ENCODE peak calls at places on chromosomes 3 and 15, in ten cellular contexts. Q is CD4-positive, alpha-beta memory T cell; W is breast epithelium; T is PC-3; P is left ventricle myocardium inferior; F is Peyer's patch; E is pancreas; S is naive thymus-derived CD4-positive, alpha-beta T cell; V is body of pancreas; J is SJSA1. C is an unnamed sample.

GRCh38 chr3:9826815-9827574 is 16.8 kb downstream of the RPUSD3 start:
- DNase-seq in Q (peak; percentile 36), W (no peak), T (peak; percentile 63), P (no peak), F (no peak), E (no peak), S (peak; percentile 28), V (peak; percentile 38), J (no peak), C (no peak)

GRCh38 chr3:18114894-18115293 is 310.2 kb downstream of the SATB1 start:
- DNase-seq in Q (no peak), W (no peak), T (no peak), P (no peak), F (no peak), E (no peak), S (no peak), V (no peak), J (no peak), C (no peak)

GRCh38 chr3:183548262-183548769 is 7.2 kb downstream of the KLHL6 start:
- DNase-seq in Q (no peak), W (no peak), T (peak; percentile 48), P (no peak), F (no peak), E (peak; percentile 13), S (no peak), V (peak; percentile 29), J (peak; percentile 46), C (no peak)

GRCh38 chr15:70625438-70625837 is 137.9 kb downstream of the UACA start:
- DNase-seq in Q (no peak), W (no peak), T (no peak), P (no peak), F (no peak), E (no peak), S (no peak), V (no peak), J (no peak), C (no peak)

GRCh38 chr15:88120021-88120420 is 136.5 kb downstream of the NTRK3 start:
- DNase-seq in Q (no peak), W (no peak), T (no peak), P (no peak), F (no peak), E (no peak), S (no peak), V (no peak), J (no peak), C (no peak)

GRCh38 chr15:70267879-70268278 is 170.2 kb upstream of the TLE3 start:
- DNase-seq in Q (no peak), W (no peak), T (peak; percentile 76), P (no peak), F (no peak), E (no peak), S (no peak), V (no peak), J (peak; percentile 12), C (no peak)

GRCh38 chr15:66126057-66126855 is 127.3 kb downstream of the MEGF11 start:
- DNase-seq in Q (no peak), W (no peak), T (no peak), P (no peak), F (no peak), E (no peak), S (no peak), V (no peak), J (no peak), C (no peak)

GRCh38 chr3:61181874-61182273 is 69.4 kb downstream of the FHIT start:
- DNase-seq in Q (no peak), W (no peak), T (peak; percentile 95), P (no peak), F (no peak), E (no peak), S (no peak), V (peak; percentile 9), J (no peak), C (no peak)

GRCh38 chr3:147392083-147392916 is 14.0 kb downstream of the ZIC4 start:
- DNase-seq in Q (no peak), W (no peak), T (no peak), P (no peak), F (no peak), E (peak; percentile 35), S (no peak), V (peak; percentile 37), J (peak; percentile 54), C (no peak)

GRCh38 chr3:53150247-53151085 is 10.5 kb upstream of the PRKCD start:
- DNase-seq in Q (no peak), W (no peak), T (peak; percentile 96), P (no peak), F (no peak), E (peak; percentile 80), S (no peak), V (peak; percentile 89), J (no peak), C (no peak)

GRCh38 chr15:48800811-48801460 is 9.9 kb downstream of the CEP152 start:
- DNase-seq in Q (no peak), W (no peak), T (peak; percentile 64), P (no peak), F (no peak), E (no peak), S (peak; percentile 10), V (no peak), J (no peak), C (no peak)

GRCh38 chr3:39541917-39542329 is 74.4 kb downstream of the MOBP start:
- DNase-seq in Q (no peak), W (no peak), T (peak; percentile 64), P (no peak), F (no peak), E (no peak), S (no peak), V (no peak), J (peak; percentile 3), C (no peak)

GRCh38 chr15:26355671-26356070 is 417.2 kb downstream of the GABRB3 start:
- DNase-seq in Q (no peak), W (no peak), T (no peak), P (no peak), F (no peak), E (no peak), S (no peak), V (no peak), J (no peak), C (no peak)

GRCh38 chr15:26352406-26352805 is 420.5 kb downstream of the GABRB3 start:
- DNase-seq in Q (no peak), W (no peak), T (no peak), P (no peak), F (no peak), E (no peak), S (no peak), V (no peak), J (no peak), C (no peak)

GRCh38 chr15:26358708-26359107 is 414.2 kb downstream of the GABRB3 start:
- DNase-seq in Q (no peak), W (no peak), T (no peak), P (no peak), F (no peak), E (no peak), S (no peak), V (no peak), J (no peak), C (no peak)

GRCh38 chr15:26357653-26358052 is 415.2 kb downstream of the GABRB3 start:
- DNase-seq in Q (no peak), W (no peak), T (no peak), P (no peak), F (no peak), E (no peak), S (no peak), V (no peak), J (no peak), C (no peak)

GRCh38 chr15:26352909-26353308 is 420.0 kb downstream of the GABRB3 start:
- DNase-seq in Q (no peak), W (no peak), T (no peak), P (no peak), F (no peak), E (no peak), S (no peak), V (no peak), J (no peak), C (no peak)
- H3K36me3 ChIP-seq in Q (no peaks in the 10 kb centered on the region), W (no peaks in the 10 kb centered on the region), T (no peaks in the 10 kb centered on the region), P (no peaks in the 10 kb centered on the region), F (no peaks in the 10 kb centered on the region), E (no peaks in the 10 kb centered on the region), S (no peaks in the 10 kb centered on the region), V (no peaks in the 10 kb centered on the region), J (no peaks in the 10 kb centered on the region), C (no peaks in the 10 kb centered on the region)

DNA sequence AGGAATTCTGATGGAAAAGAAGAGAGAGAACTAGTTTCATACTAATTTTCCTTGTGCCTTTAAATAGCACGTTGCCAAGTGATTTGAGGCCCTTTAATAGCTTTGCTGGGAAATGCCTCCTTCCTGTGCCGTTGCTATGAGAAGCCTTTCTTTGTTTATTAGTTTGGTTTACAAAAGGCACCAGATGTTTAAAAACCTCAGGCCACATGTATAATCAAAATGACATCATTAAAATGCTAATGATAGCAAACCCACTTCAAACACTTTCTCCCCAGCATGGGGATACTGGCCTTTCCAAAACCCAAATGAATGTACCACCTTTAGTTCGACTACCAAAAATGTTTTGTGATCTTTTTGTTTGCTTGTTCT is 50.0 kb upstream of the TBC1D23 start:
- DNase-seq in Q (peak; percentile 73), W (no peak), T (no peak), P (no peak), F (no peak), E (no peak), S (peak; percentile 25), V (peak; percentile 9), J (peak; percentile 74), C (no peak)
- H3K27ac ChIP-seq in Q (no peak overlapping the region), W (peak overlapping the region; percentile 69), T (no peak overlapping the region), P (peak overlapping the region; percentile 71), F (peak overlapping the region; percentile 83), E (no peak overlapping the region), S (no peak overlapping the region), V (no peak overlapping the region), J (peak overlapping the region; percentile 72), C (no peak overlapping the region)

DNA sequence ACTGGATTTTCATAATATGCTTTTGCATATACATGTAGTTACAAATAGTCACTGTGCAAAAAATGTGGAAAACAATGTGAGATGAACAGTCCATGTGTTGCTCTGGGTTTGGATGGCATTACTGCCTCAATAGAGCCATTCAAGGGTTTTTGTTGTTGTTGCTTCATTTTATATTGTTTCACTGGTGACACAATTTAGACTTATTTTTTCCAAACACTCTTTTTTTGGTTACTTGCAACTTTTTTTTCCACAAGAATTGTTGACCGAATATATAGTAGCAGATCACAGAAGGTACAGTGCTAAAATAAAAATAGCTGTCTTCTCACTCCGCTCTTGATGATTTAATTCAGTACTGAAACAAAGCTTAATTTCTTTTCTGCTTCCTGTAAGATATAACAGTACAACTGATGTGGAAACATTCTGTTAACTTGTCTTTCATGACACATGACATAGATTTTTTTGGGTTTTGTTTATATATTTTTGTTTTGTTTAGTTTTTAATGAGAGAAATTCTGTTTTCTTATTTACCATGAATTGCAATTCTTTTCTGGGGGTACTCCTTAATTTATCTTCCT is 618.6 kb downstream of the NAALADL2 start:
- DNase-seq in Q (no peak), W (no peak), T (no peak), P (no peak), F (no peak), E (no peak), S (no peak), V (no peak), J (no peak), C (no peak)
- H3K36me3 ChIP-seq in Q (no peaks in the 10 kb centered on the region), W (no peaks in the 10 kb centered on the region), T (no peaks in the 10 kb centered on the region), P (no peaks in the 10 kb centered on the region), F (no peaks in the 10 kb centered on the region), E (no peaks in the 10 kb centered on the region), S (no peaks in the 10 kb centered on the region), V (no peaks in the 10 kb centered on the region), J (no peaks in the 10 kb centered on the region), C (no peaks in the 10 kb centered on the region)

DNA sequence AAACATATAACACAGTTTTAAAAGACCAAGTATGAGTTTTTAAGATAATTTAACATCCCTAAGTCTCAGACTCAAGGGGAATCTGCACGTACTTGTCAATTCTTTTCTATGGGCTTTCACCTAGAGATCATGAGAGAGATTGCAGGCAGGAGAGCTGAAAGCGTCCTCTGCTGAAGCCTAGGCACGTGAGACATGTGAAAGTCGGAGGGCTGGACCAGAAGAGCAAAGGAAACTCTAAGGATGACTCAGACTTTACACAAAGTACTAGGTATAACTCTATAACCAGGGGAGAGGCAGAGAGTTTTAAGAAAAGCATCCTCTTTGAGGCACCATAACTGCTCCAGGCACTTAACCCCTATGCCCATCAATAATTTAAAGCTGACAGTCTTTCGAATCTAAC is 436.6 kb downstream of the VGLL3 start:
- DNase-seq in Q (no peak), W (no peak), T (peak; percentile 8), P (no peak), F (no peak), E (no peak), S (no peak), V (no peak), J (no peak), C (no peak)
- H3K27ac ChIP-seq in Q (no peak overlapping the region), W (no peak overlapping the region), T (no peak overlapping the region), P (no peak overlapping the region), F (no peak overlapping the region), E (no peak overlapping the region), S (no peak overlapping the region), V (no peak overlapping the region), J (no peak overlapping the region), C (no peak overlapping the region)